ENCODE peak calls at places on chromosomes 5 and 9, in nine cellular contexts. A is SK-N-SH, F is endothelial cell, V is nephron progenitor cell, J is ELR, Y is cardiac fibroblast, S is tibial nerve, K is heart left ventricle, E is NCI-H774. N is an unnamed sample.

GRCh38 chr5:135544666-135545045 is 8.9 kb upstream of the NEUROG1 start:
- DNase-seq in A (no peak), F (no peak), V (peak), J (no peak), Y (no peak), S (no peak), K (no peak), E (no peak), N (no peak)

GRCh38 chr9:129258823-129259301 is 80.8 kb upstream of the IER5L start:
- DNase-seq in A (no peak), F (no peak), V (no peak), J (no peak), Y (no peak), S (no peak), K (no peak), E (no peak), N (no peak)

GRCh38 chr5:146662229-146662628 is 146.2 kb upstream of the GPR151 start:
- DNase-seq in A (no peak), F (no peak), V (no peak), J (peak), Y (peak), S (peak), K (no peak), E (no peak), N (no peak)

GRCh38 chr9:122016789-122017188 is 76.3 kb downstream of the TTLL11 start:
- DNase-seq in A (no peak), F (no peak), V (no peak), J (peak), Y (peak), S (no peak), K (no peak), E (no peak), N (no peak)

GRCh38 chr9:23483566-23483965 is 342.5 kb downstream of the ELAVL2 start:
- DNase-seq in A (no peak), F (no peak), V (no peak), J (no peak), Y (no peak), S (no peak), K (no peak), E (no peak), N (no peak)

GRCh38 chr9:135555203-135555602 is 6.4 kb upstream of the PAEP start:
- DNase-seq in A (no peak), F (no peak), V (no peak), J (no peak), Y (no peak), S (no peak), K (no peak), E (no peak), N (no peak)

GRCh38 chr9:117671468-117671867 is 32.7 kb upstream of the TLR4 start:
- DNase-seq in A (no peak), F (no peak), V (no peak), J (peak), Y (peak), S (no peak), K (no peak), E (no peak), N (no peak)

GRCh38 chr5:113510836-113511451 is 2.5 kb upstream of the YTHDC2 start:
- DNase-seq in A (peak), F (no peak), V (no peak), J (peak), Y (peak), S (no peak), K (no peak), E (no peak), N (no peak)

GRCh38 chr5:143874312-143874711 is 62.4 kb downstream of the HMHB1 start:
- DNase-seq in A (no peak), F (no peak), V (peak), J (peak), Y (no peak), S (no peak), K (no peak), E (no peak), N (no peak)

GRCh38 chr9:89359018-89359417 is 40.7 kb downstream of the SECISBP2 start:
- DNase-seq in A (peak), F (no peak), V (no peak), J (no peak), Y (no peak), S (no peak), K (peak), E (peak), N (no peak)

GRCh38 chr9:129040113-129040643 is 3.8 kb downstream of the MIGA2 start:
- DNase-seq in A (peak), F (no peak), V (no peak), J (no peak), Y (no peak), S (no peak), K (no peak), E (no peak), N (no peak)

GRCh38 chr5:141003791-141004601 is 37.7 kb downstream of the PCDHAC2 start:
- DNase-seq in A (peak), F (no peak), V (no peak), J (no peak), Y (peak), S (no peak), K (no peak), E (peak), N (no peak)

GRCh38 chr5:113106821-113107220 is 130.2 kb downstream of the DCP2 start:
- DNase-seq in A (no peak), F (no peak), V (no peak), J (no peak), Y (no peak), S (no peak), K (no peak), E (no peak), N (no peak)

GRCh38 chr5:155895484-155895883 is 431.5 kb upstream of the SGCD start:
- DNase-seq in A (no peak), F (no peak), V (no peak), J (no peak), Y (no peak), S (no peak), K (no peak), E (no peak), N (no peak)

GRCh38 chr5:103532116-103532734 is 30.4 kb downstream of the NUDT12 start:
- DNase-seq in A (no peak), F (no peak), V (no peak), J (peak), Y (peak), S (no peak), K (no peak), E (no peak), N (no peak)

GRCh38 chr5:179568731-179569130 is 18.4 kb downstream of the RUFY1 start:
- DNase-seq in A (no peak), F (no peak), V (no peak), J (no peak), Y (peak), S (no peak), K (no peak), E (no peak), N (no peak)

GRCh38 chr9:130946778-130947617 is 8.0 kb upstream of the FIBCD1 start:
- DNase-seq in A (no peak), F (no peak), V (no peak), J (peak), Y (peak), S (no peak), K (no peak), E (peak), N (no peak)

GRCh38 chr9:100052375-100052774 is 46.4 kb downstream of the ERP44 start:
- DNase-seq in A (no peak), F (no peak), V (no peak), J (no peak), Y (no peak), S (no peak), K (no peak), E (no peak), N (no peak)

GRCh38 chr5:68216737-68217231 is 1.2 kb downstream of the PIK3R1 start:
- DNase-seq in A (peak), F (peak), V (no peak), J (peak), Y (peak), S (no peak), K (no peak), E (no peak), N (no peak)

GRCh38 chr5:124706041-124706440 is 40.4 kb downstream of the ZNF608 start:
- DNase-seq in A (no peak), F (no peak), V (no peak), J (no peak), Y (no peak), S (no peak), K (no peak), E (no peak), N (no peak)

GRCh38 chr5:134103397-134103796 is 11.1 kb upstream of the TCF7 start:
- DNase-seq in A (no peak), F (no peak), V (no peak), J (no peak), Y (no peak), S (no peak), K (no peak), E (no peak), N (peak)

GRCh38 chr9:85108806-85109205 is 439.3 kb downstream of the NTRK2 start:
- DNase-seq in A (no peak), F (no peak), V (no peak), J (no peak), Y (no peak), S (no peak), K (no peak), E (no peak), N (no peak)

GRCh38 chr5:132905938-132906337 is 32.5 kb downstream of the LEAP2 start:
- DNase-seq in A (no peak), F (no peak), V (no peak), J (peak), Y (peak), S (no peak), K (no peak), E (peak), N (no peak)

GRCh38 chr9:127180457-127181314 is 58.3 kb upstream of the ANGPTL2 start:
- DNase-seq in A (no peak), F (no peak), V (no peak), J (no peak), Y (no peak), S (no peak), K (no peak), E (no peak), N (no peak)

GRCh38 chr5:179803651-179804598 is 2.7 kb downstream of the MGAT4B start:
- DNase-seq in A (no peak), F (no peak), V (no peak), J (peak), Y (peak), S (no peak), K (peak), E (no peak), N (peak)

GRCh38 chr5:67338416-67338815 is 141.8 kb upstream of the CD180 start:
- DNase-seq in A (no peak), F (no peak), V (no peak), J (no peak), Y (no peak), S (no peak), K (no peak), E (no peak), N (no peak)

GRCh38 chr5:111929892-111930291 is 172.9 kb upstream of the NREP start:
- DNase-seq in A (no peak), F (no peak), V (no peak), J (peak), Y (peak), S (no peak), K (no peak), E (no peak), N (no peak)

N was measured in activated CD4-positive, alpha-beta memory T cell treated with anti-CD3 and anti-CD28 coated beads for 36 hours.